ENCODE peak calls at places on chromosomes 5 and 9, in seven cellular contexts. One of them, this sample, is unnamed.

GRCh38 chr5:156526081-156527017 is 199.4 kb downstream of the SGCD start:
- DNase-seq in T-helper 9 cell: no peak
- DNase-seq in NCI-H1092: no peak
- DNase-seq in T follicular helper cell: no peak
- DNase-seq in H7: no peak
- DNase-seq in endothelial cell of umbilical vein: no peak
- DNase-seq in upper lobe of left lung: no peak
- DNase-seq in this sample: no peak

GRCh38 chr5:98735806-98736507 is 37.5 kb upstream of the RGMB start:
- DNase-seq in T-helper 9 cell: no peak
- DNase-seq in NCI-H1092: no peak
- DNase-seq in T follicular helper cell: no peak
- DNase-seq in H7: no peak
- DNase-seq in endothelial cell of umbilical vein: no peak
- DNase-seq in upper lobe of left lung: no peak
- DNase-seq in this sample: peak

GRCh38 chr9:12739014-12739413 is 35.8 kb upstream of the LURAP1L start:
- DNase-seq in T-helper 9 cell: no peak
- DNase-seq in NCI-H1092: no peak
- DNase-seq in T follicular helper cell: no peak
- DNase-seq in H7: no peak
- DNase-seq in endothelial cell of umbilical vein: no peak
- DNase-seq in upper lobe of left lung: no peak
- DNase-seq in this sample: peak

GRCh38 chr5:147446528-147446927 is 63.3 kb downstream of the DPYSL3 start:
- DNase-seq in T-helper 9 cell: no peak
- DNase-seq in NCI-H1092: no peak
- DNase-seq in T follicular helper cell: no peak
- DNase-seq in H7: no peak
- DNase-seq in endothelial cell of umbilical vein: no peak
- DNase-seq in upper lobe of left lung: no peak
- DNase-seq in this sample: no peak

GRCh38 chr9:123418052-123418430 is 62.0 kb downstream of the CRB2 start:
- DNase-seq in T-helper 9 cell: no peak
- DNase-seq in NCI-H1092: no peak
- DNase-seq in T follicular helper cell: no peak
- DNase-seq in H7: no peak
- DNase-seq in endothelial cell of umbilical vein: no peak
- DNase-seq in upper lobe of left lung: no peak
- DNase-seq in this sample: no peak

GRCh38 chr5:6307304-6307703 is 71.0 kb downstream of the MED10 start:
- DNase-seq in T-helper 9 cell: no peak
- DNase-seq in NCI-H1092: peak
- DNase-seq in T follicular helper cell: no peak
- DNase-seq in H7: no peak
- DNase-seq in endothelial cell of umbilical vein: no peak
- DNase-seq in upper lobe of left lung: no peak
- DNase-seq in this sample: no peak

GRCh38 chr9:84988621-84989020 is 319.1 kb downstream of the NTRK2 start:
- DNase-seq in T-helper 9 cell: no peak
- DNase-seq in NCI-H1092: no peak
- DNase-seq in T follicular helper cell: no peak
- DNase-seq in H7: no peak
- DNase-seq in endothelial cell of umbilical vein: no peak
- DNase-seq in upper lobe of left lung: peak
- DNase-seq in this sample: no peak

GRCh38 chr5:143985832-143986485 is 174.0 kb downstream of the HMHB1 start:
- DNase-seq in T-helper 9 cell: no peak
- DNase-seq in NCI-H1092: no peak
- DNase-seq in T follicular helper cell: no peak
- DNase-seq in H7: no peak
- DNase-seq in endothelial cell of umbilical vein: peak
- DNase-seq in upper lobe of left lung: no peak
- DNase-seq in this sample: peak

GRCh38 chr5:54702470-54702869 is 184.9 kb downstream of the SNX18 start:
- DNase-seq in T-helper 9 cell: no peak
- DNase-seq in NCI-H1092: no peak
- DNase-seq in T follicular helper cell: no peak
- DNase-seq in H7: no peak
- DNase-seq in endothelial cell of umbilical vein: peak
- DNase-seq in upper lobe of left lung: no peak
- DNase-seq in this sample: no peak

This sample was measured in astrocyte of the spinal cord.